ENCODE peak calls at places on chromosome 7, in four cellular contexts. W is astrocyte of the spinal cord, V is AG10803, C is esophagus squamous epithelium. R is an unnamed sample.
A peak's percentile ranks its signal among the peaks of the same experiment; 100 is the strongest.

GRCh38 chr7:73824986-73825385 is 5.8 kb upstream of the CLDN4 start:
- DNase-seq in W (no peak), V (no peak), C (no peak), R (no peak)

GRCh38 chr7:126041472-126041871 is 1111.8 kb upstream of the POT1 start:
- DNase-seq in W (no peak), V (no peak), C (no peak), R (no peak)

GRCh38 chr7:90251304-90251635 is 6.3 kb downstream of the CFAP69 start:
- DNase-seq in W (no peak), V (no peak), C (no peak), R (no peak)

GRCh38 chr7:149292101-149292823 is 30.3 kb downstream of the ZNF783 start:
- DNase-seq in W (peak; percentile 57), V (no peak), C (no peak), R (no peak)

GRCh38 chr7:137626469-137627067 is 220.2 kb downstream of the DGKI start:
- DNase-seq in W (peak; percentile 56), V (peak; percentile 30), C (no peak), R (peak; percentile 58)

GRCh38 chr7:80218723-80219122 is 84.1 kb downstream of the GNAI1 start:
- DNase-seq in W (peak; percentile 86), V (peak; percentile 42), C (no peak), R (peak; percentile 48)

GRCh38 chr7:74554178-74554577 is 100.5 kb downstream of the GTF2IRD1 start:
- DNase-seq in W (no peak), V (no peak), C (no peak), R (no peak)

GRCh38 chr7:92092210-92092609 is 42.1 kb downstream of the CYP51A1 start:
- DNase-seq in W (no peak), V (peak; percentile 15), C (no peak), R (no peak)

GRCh38 chr7:150753826-150754603 is 16.8 kb downstream of the GIMAP5 start:
- DNase-seq in W (no peak), V (no peak), C (no peak), R (no peak)

GRCh38 chr7:41659539-41659938 is 43.4 kb downstream of the INHBA start:
- DNase-seq in W (no peak), V (no peak), C (no peak), R (no peak)

GRCh38 chr7:11830582-11831382 is 1.2 kb downstream of the THSD7A start:
- DNase-seq in W (peak; percentile 37), V (peak; percentile 7), C (no peak), R (no peak)

GRCh38 chr7:137754076-137754851 is 92.5 kb downstream of the DGKI start:
- DNase-seq in W (no peak), V (no peak), C (no peak), R (no peak)

GRCh38 chr7:75565129-75565528 is 73.0 kb downstream of the SPDYE5 start:
- DNase-seq in W (peak; percentile 94), V (peak; percentile 91), C (no peak), R (peak; percentile 87)

GRCh38 chr7:137980308-137980707 is 21.6 kb downstream of the CREB3L2 start:
- DNase-seq in W (no peak), V (no peak), C (no peak), R (no peak)

GRCh38 chr7:105787071-105787470 is 89.3 kb downstream of the ATXN7L1 start:
- DNase-seq in W (no peak), V (no peak), C (no peak), R (no peak)

GRCh38 chr7:98294798-98295382 is 13.4 kb downstream of the BRI3 start:
- DNase-seq in W (peak; percentile 61), V (peak; percentile 51), C (no peak), R (peak; percentile 49)

GRCh38 chr7:45230083-45230482 is 72.5 kb downstream of the RAMP3 start:
- DNase-seq in W (no peak), V (no peak), C (no peak), R (no peak)

GRCh38 chr7:16078076-16078952 is 343.0 kb downstream of the CRPPA start:
- DNase-seq in W (peak; percentile 75), V (peak; percentile 62), C (no peak), R (peak; percentile 73)
- TF ChIP-seq CTCF in W (peak; percentile 68), V (peak; percentile 89), C (no peak), R (peak; percentile 68)

GRCh38 chr7:135334830-135335543 is 101.3 kb downstream of the STRA8 start:
- DNase-seq in W (no peak), V (no peak), C (no peak), R (no peak)

GRCh38 chr7:135335628-135336139 is 102.0 kb downstream of the STRA8 start:
- DNase-seq in W (peak; percentile 59), V (peak; percentile 3), C (no peak), R (peak; percentile 41)

GRCh38 chr7:135341049-135341448 is 107.4 kb downstream of the STRA8 start:
- DNase-seq in W (no peak), V (no peak), C (no peak), R (no peak)

GRCh38 chr7:135338151-135338550 is 104.5 kb downstream of the STRA8 start:
- DNase-seq in W (no peak), V (no peak), C (no peak), R (no peak)

GRCh38 chr7:135337506-135337905 is 103.9 kb downstream of the STRA8 start:
- DNase-seq in W (no peak), V (no peak), C (no peak), R (no peak)
- H3K4me3 ChIP-seq in W (no peak overlapping the region), V (no peak overlapping the region), C (no peak overlapping the region), R (no peak overlapping the region)

GRCh38 chr7:27245798-27246691 is 3.4 kb downstream of the EVX1 start:
- DNase-seq in W (no peak), V (no peak), C (no peak), R (no peak)
- TF ChIP-seq CTCF in W (no peak), V (no peak), C (no peak), R (no peak)

GRCh38 chr7:88307412-88307811 is 718 bp upstream of the STEAP4 start:
- DNase-seq in W (no peak), V (no peak), C (no peak), R (no peak)

GRCh38 chr7:88309845-88310244 is 3.2 kb upstream of the STEAP4 start:
- DNase-seq in W (no peak), V (no peak), C (no peak), R (no peak)

GRCh38 chr7:88307841-88308240 is 1.1 kb upstream of the STEAP4 start:
- DNase-seq in W (no peak), V (no peak), C (no peak), R (no peak)

GRCh38 chr7:88305044-88305443 is 1.6 kb downstream of the STEAP4 start:
- DNase-seq in W (no peak), V (no peak), C (no peak), R (no peak)

GRCh38 chr7:88306590-88307048 is at the start of gene STEAP4:
- DNase-seq in W (peak; percentile 39), V (peak; percentile 46), C (peak; percentile 10), R (peak; percentile 72)
- H3K4me3 ChIP-seq in W (peak within 1 kb of the TSS; percentile 21), V (no peak within 1 kb of the TSS), C (peak within 1 kb of the TSS; percentile 40), R (no peak within 1 kb of the TSS)

GRCh38 chr7:4841007-4841784 is 20.6 kb downstream of the PAPOLB start:
- DNase-seq in W (no peak), V (no peak), C (no peak), R (no peak)

GRCh38 chr7:4841836-4842235 is 20.0 kb downstream of the PAPOLB start:
- DNase-seq in W (no peak), V (no peak), C (no peak), R (no peak)

GRCh38 chr7:4842302-4843064 is 19.3 kb downstream of the PAPOLB start:
- DNase-seq in W (no peak), V (no peak), C (no peak), R (peak; percentile 55)

GRCh38 chr7:4849390-4849789 is 12.4 kb downstream of the PAPOLB start:
- DNase-seq in W (peak; percentile 19), V (peak; percentile 30), C (no peak), R (peak; percentile 70)

GRCh38 chr7:4845740-4846142 is 16.1 kb downstream of the PAPOLB start:
- DNase-seq in W (no peak), V (peak; percentile 5), C (no peak), R (no peak)
- TF ChIP-seq CTCF in W (no peak), V (peak; percentile 17), C (no peak), R (peak; percentile 37)